ENCODE peak calls at places on chromosome 15, in seven cellular contexts. One of them, this sample, is unnamed.
A peak's percentile ranks its signal among the peaks of the same experiment; 100 is the strongest.

GRCh38 chr15:92079047-92079446 is 225.5 kb downstream of the SLCO3A1 start:
- DNase-seq in esophagus muscularis mucosa: no peak
- DNase-seq in stimulated activated effector memory CD8-positive, alpha-beta T cell treated with anti-CD3 and anti-CD28 coated beads, Interleukin-12 subunit alpha, Interleukin-12 subunit beta, amount 100 ng/mL, for 72 hours: no peak
- DNase-seq in stimulated activated CD4-positive, alpha-beta T cell treated with anti-CD3 and anti-CD28 coated beads, Interleukin-1b, Interleukin-23, amount 100 ng/mL, for 24 hours: no peak
- DNase-seq in endodermal cell: peak; percentile 80
- DNase-seq in HT1080: peak; percentile 30
- DNase-seq in left kidney: peak; percentile 36
- DNase-seq in this sample: peak; percentile 55

GRCh38 chr15:69341356-69341755 is 42.6 kb downstream of the PAQR5 start:
- DNase-seq in HT1080: peak; percentile 73
- DNase-seq in esophagus muscularis mucosa: no peak
- DNase-seq in stimulated activated CD4-positive, alpha-beta T cell treated with anti-CD3 and anti-CD28 coated beads, Interleukin-1b, Interleukin-23, amount 100 ng/mL, for 24 hours: no peak
- DNase-seq in left kidney: no peak
- DNase-seq in endodermal cell: no peak
- DNase-seq in stimulated activated effector memory CD8-positive, alpha-beta T cell treated with anti-CD3 and anti-CD28 coated beads, Interleukin-12 subunit alpha, Interleukin-12 subunit beta, amount 100 ng/mL, for 72 hours: no peak
- DNase-seq in this sample: no peak

GRCh38 chr15:44193651-44194396 is 1.2 kb downstream of the FRMD5 start:
- DNase-seq in esophagus muscularis mucosa: no peak
- DNase-seq in stimulated activated CD4-positive, alpha-beta T cell treated with anti-CD3 and anti-CD28 coated beads, Interleukin-1b, Interleukin-23, amount 100 ng/mL, for 24 hours: no peak
- DNase-seq in stimulated activated effector memory CD8-positive, alpha-beta T cell treated with anti-CD3 and anti-CD28 coated beads, Interleukin-12 subunit alpha, Interleukin-12 subunit beta, amount 100 ng/mL, for 72 hours: no peak
- DNase-seq in left kidney: peak; percentile 46
- DNase-seq in endodermal cell: peak; percentile 75
- DNase-seq in HT1080: no peak
- DNase-seq in this sample: peak; percentile 89

GRCh38 chr15:58190419-58190818 is 52.2 kb downstream of the AQP9 start:
- DNase-seq in left kidney: no peak
- DNase-seq in stimulated activated CD4-positive, alpha-beta T cell treated with anti-CD3 and anti-CD28 coated beads, Interleukin-1b, Interleukin-23, amount 100 ng/mL, for 24 hours: no peak
- DNase-seq in HT1080: peak; percentile 65
- DNase-seq in stimulated activated effector memory CD8-positive, alpha-beta T cell treated with anti-CD3 and anti-CD28 coated beads, Interleukin-12 subunit alpha, Interleukin-12 subunit beta, amount 100 ng/mL, for 72 hours: no peak
- DNase-seq in esophagus muscularis mucosa: peak; percentile 64
- DNase-seq in endodermal cell: no peak
- DNase-seq in this sample: no peak

GRCh38 chr15:44033894-44034293 is 161.2 kb downstream of the FRMD5 start:
- DNase-seq in esophagus muscularis mucosa: no peak
- DNase-seq in stimulated activated CD4-positive, alpha-beta T cell treated with anti-CD3 and anti-CD28 coated beads, Interleukin-1b, Interleukin-23, amount 100 ng/mL, for 24 hours: no peak
- DNase-seq in stimulated activated effector memory CD8-positive, alpha-beta T cell treated with anti-CD3 and anti-CD28 coated beads, Interleukin-12 subunit alpha, Interleukin-12 subunit beta, amount 100 ng/mL, for 72 hours: no peak
- DNase-seq in endodermal cell: no peak
- DNase-seq in HT1080: peak; percentile 71
- DNase-seq in left kidney: peak; percentile 14
- DNase-seq in this sample: peak; percentile 40

GRCh38 chr15:70149667-70150404 is 52.1 kb upstream of the TLE3 start:
- DNase-seq in left kidney: no peak
- DNase-seq in stimulated activated effector memory CD8-positive, alpha-beta T cell treated with anti-CD3 and anti-CD28 coated beads, Interleukin-12 subunit alpha, Interleukin-12 subunit beta, amount 100 ng/mL, for 72 hours: no peak
- DNase-seq in endodermal cell: no peak
- DNase-seq in HT1080: peak; percentile 57
- DNase-seq in esophagus muscularis mucosa: no peak
- DNase-seq in stimulated activated CD4-positive, alpha-beta T cell treated with anti-CD3 and anti-CD28 coated beads, Interleukin-1b, Interleukin-23, amount 100 ng/mL, for 24 hours: no peak
- DNase-seq in this sample: no peak

GRCh38 chr15:38085931-38086562 is 151.6 kb downstream of the TMCO5A start:
- DNase-seq in stimulated activated CD4-positive, alpha-beta T cell treated with anti-CD3 and anti-CD28 coated beads, Interleukin-1b, Interleukin-23, amount 100 ng/mL, for 24 hours: no peak
- DNase-seq in stimulated activated effector memory CD8-positive, alpha-beta T cell treated with anti-CD3 and anti-CD28 coated beads, Interleukin-12 subunit alpha, Interleukin-12 subunit beta, amount 100 ng/mL, for 72 hours: no peak
- DNase-seq in esophagus muscularis mucosa: no peak
- DNase-seq in endodermal cell: no peak
- DNase-seq in HT1080: no peak
- DNase-seq in left kidney: no peak
- DNase-seq in this sample: no peak

GRCh38 chr15:78804391-78804792 is 6.9 kb downstream of the ADAMTS7 start:
- DNase-seq in stimulated activated effector memory CD8-positive, alpha-beta T cell treated with anti-CD3 and anti-CD28 coated beads, Interleukin-12 subunit alpha, Interleukin-12 subunit beta, amount 100 ng/mL, for 72 hours: no peak
- DNase-seq in left kidney: peak; percentile 18
- DNase-seq in HT1080: no peak
- DNase-seq in esophagus muscularis mucosa: no peak
- DNase-seq in stimulated activated CD4-positive, alpha-beta T cell treated with anti-CD3 and anti-CD28 coated beads, Interleukin-1b, Interleukin-23, amount 100 ng/mL, for 24 hours: no peak
- DNase-seq in endodermal cell: peak; percentile 73
- DNase-seq in this sample: peak; percentile 76

GRCh38 chr15:29939404-29939803 is 117.1 kb upstream of the TJP1 start:
- DNase-seq in left kidney: no peak
- DNase-seq in esophagus muscularis mucosa: no peak
- DNase-seq in endodermal cell: no peak
- DNase-seq in stimulated activated CD4-positive, alpha-beta T cell treated with anti-CD3 and anti-CD28 coated beads, Interleukin-1b, Interleukin-23, amount 100 ng/mL, for 24 hours: no peak
- DNase-seq in HT1080: peak; percentile 79
- DNase-seq in stimulated activated effector memory CD8-positive, alpha-beta T cell treated with anti-CD3 and anti-CD28 coated beads, Interleukin-12 subunit alpha, Interleukin-12 subunit beta, amount 100 ng/mL, for 72 hours: no peak
- DNase-seq in this sample: no peak

GRCh38 chr15:96276438-96277210 is 53.9 kb upstream of the NR2F2 start:
- DNase-seq in esophagus muscularis mucosa: peak; percentile 21
- DNase-seq in endodermal cell: no peak
- DNase-seq in left kidney: no peak
- DNase-seq in stimulated activated CD4-positive, alpha-beta T cell treated with anti-CD3 and anti-CD28 coated beads, Interleukin-1b, Interleukin-23, amount 100 ng/mL, for 24 hours: no peak
- DNase-seq in HT1080: peak; percentile 68
- DNase-seq in stimulated activated effector memory CD8-positive, alpha-beta T cell treated with anti-CD3 and anti-CD28 coated beads, Interleukin-12 subunit alpha, Interleukin-12 subunit beta, amount 100 ng/mL, for 72 hours: no peak
- DNase-seq in this sample: no peak

GRCh38 chr15:43330780-43331086 is 360 bp upstream of the LCMT2 start:
- DNase-seq in endodermal cell: no peak
- DNase-seq in stimulated activated CD4-positive, alpha-beta T cell treated with anti-CD3 and anti-CD28 coated beads, Interleukin-1b, Interleukin-23, amount 100 ng/mL, for 24 hours: no peak
- DNase-seq in HT1080: no peak
- DNase-seq in left kidney: no peak
- DNase-seq in stimulated activated effector memory CD8-positive, alpha-beta T cell treated with anti-CD3 and anti-CD28 coated beads, Interleukin-12 subunit alpha, Interleukin-12 subunit beta, amount 100 ng/mL, for 72 hours: no peak
- DNase-seq in esophagus muscularis mucosa: no peak
- DNase-seq in this sample: no peak

GRCh38 chr15:38868326-38869114 is 303.9 kb upstream of the RASGRP1 start:
- DNase-seq in HT1080: peak; percentile 93
- DNase-seq in left kidney: no peak
- DNase-seq in endodermal cell: no peak
- DNase-seq in stimulated activated effector memory CD8-positive, alpha-beta T cell treated with anti-CD3 and anti-CD28 coated beads, Interleukin-12 subunit alpha, Interleukin-12 subunit beta, amount 100 ng/mL, for 72 hours: no peak
- DNase-seq in esophagus muscularis mucosa: no peak
- DNase-seq in stimulated activated CD4-positive, alpha-beta T cell treated with anti-CD3 and anti-CD28 coated beads, Interleukin-1b, Interleukin-23, amount 100 ng/mL, for 24 hours: no peak
- DNase-seq in this sample: peak; percentile 7

GRCh38 chr15:80640546-80641121 is 54.5 kb upstream of the ABHD17C start:
- DNase-seq in stimulated activated effector memory CD8-positive, alpha-beta T cell treated with anti-CD3 and anti-CD28 coated beads, Interleukin-12 subunit alpha, Interleukin-12 subunit beta, amount 100 ng/mL, for 72 hours: no peak
- DNase-seq in HT1080: peak; percentile 34
- DNase-seq in esophagus muscularis mucosa: no peak
- DNase-seq in endodermal cell: no peak
- DNase-seq in left kidney: no peak
- DNase-seq in stimulated activated CD4-positive, alpha-beta T cell treated with anti-CD3 and anti-CD28 coated beads, Interleukin-1b, Interleukin-23, amount 100 ng/mL, for 24 hours: no peak
- DNase-seq in this sample: no peak

GRCh38 chr15:48974865-48975264 is 11.1 kb upstream of the SHC4 start:
- DNase-seq in stimulated activated CD4-positive, alpha-beta T cell treated with anti-CD3 and anti-CD28 coated beads, Interleukin-1b, Interleukin-23, amount 100 ng/mL, for 24 hours: no peak
- DNase-seq in HT1080: no peak
- DNase-seq in left kidney: peak; percentile 71
- DNase-seq in stimulated activated effector memory CD8-positive, alpha-beta T cell treated with anti-CD3 and anti-CD28 coated beads, Interleukin-12 subunit alpha, Interleukin-12 subunit beta, amount 100 ng/mL, for 72 hours: no peak
- DNase-seq in endodermal cell: peak; percentile 71
- DNase-seq in esophagus muscularis mucosa: no peak
- DNase-seq in this sample: peak; percentile 25

GRCh38 chr15:94856267-94856854 is 625.0 kb downstream of the MCTP2 start:
- DNase-seq in stimulated activated CD4-positive, alpha-beta T cell treated with anti-CD3 and anti-CD28 coated beads, Interleukin-1b, Interleukin-23, amount 100 ng/mL, for 24 hours: no peak
- DNase-seq in esophagus muscularis mucosa: no peak
- DNase-seq in HT1080: no peak
- DNase-seq in endodermal cell: no peak
- DNase-seq in left kidney: no peak
- DNase-seq in stimulated activated effector memory CD8-positive, alpha-beta T cell treated with anti-CD3 and anti-CD28 coated beads, Interleukin-12 subunit alpha, Interleukin-12 subunit beta, amount 100 ng/mL, for 72 hours: no peak
- DNase-seq in this sample: no peak

GRCh38 chr15:62067448-62068044 is 769 bp downstream of the C2CD4A start:
- DNase-seq in esophagus muscularis mucosa: no peak
- DNase-seq in left kidney: peak; percentile 55
- DNase-seq in endodermal cell: peak; percentile 77
- DNase-seq in stimulated activated effector memory CD8-positive, alpha-beta T cell treated with anti-CD3 and anti-CD28 coated beads, Interleukin-12 subunit alpha, Interleukin-12 subunit beta, amount 100 ng/mL, for 72 hours: peak; percentile 57
- DNase-seq in stimulated activated CD4-positive, alpha-beta T cell treated with anti-CD3 and anti-CD28 coated beads, Interleukin-1b, Interleukin-23, amount 100 ng/mL, for 24 hours: no peak
- DNase-seq in HT1080: no peak
- DNase-seq in this sample: peak; percentile 86

GRCh38 chr15:80182611-80183210 is 29.9 kb downstream of the FAH start:
- DNase-seq in endodermal cell: no peak
- DNase-seq in stimulated activated effector memory CD8-positive, alpha-beta T cell treated with anti-CD3 and anti-CD28 coated beads, Interleukin-12 subunit alpha, Interleukin-12 subunit beta, amount 100 ng/mL, for 72 hours: no peak
- DNase-seq in left kidney: peak; percentile 9
- DNase-seq in HT1080: no peak
- DNase-seq in stimulated activated CD4-positive, alpha-beta T cell treated with anti-CD3 and anti-CD28 coated beads, Interleukin-1b, Interleukin-23, amount 100 ng/mL, for 24 hours: no peak
- DNase-seq in esophagus muscularis mucosa: no peak
- DNase-seq in this sample: no peak

GRCh38 chr15:78714890-78715289 is 73.9 kb upstream of the CHRNB4 start:
- DNase-seq in left kidney: no peak
- DNase-seq in HT1080: peak; percentile 62
- DNase-seq in stimulated activated effector memory CD8-positive, alpha-beta T cell treated with anti-CD3 and anti-CD28 coated beads, Interleukin-12 subunit alpha, Interleukin-12 subunit beta, amount 100 ng/mL, for 72 hours: peak; percentile 43
- DNase-seq in stimulated activated CD4-positive, alpha-beta T cell treated with anti-CD3 and anti-CD28 coated beads, Interleukin-1b, Interleukin-23, amount 100 ng/mL, for 24 hours: no peak
- DNase-seq in esophagus muscularis mucosa: peak; percentile 31
- DNase-seq in endodermal cell: no peak
- DNase-seq in this sample: peak; percentile 28

GRCh38 chr15:49415638-49416037 is 7.4 kb upstream of the FGF7 start:
- DNase-seq in endodermal cell: no peak
- DNase-seq in stimulated activated effector memory CD8-positive, alpha-beta T cell treated with anti-CD3 and anti-CD28 coated beads, Interleukin-12 subunit alpha, Interleukin-12 subunit beta, amount 100 ng/mL, for 72 hours: no peak
- DNase-seq in esophagus muscularis mucosa: no peak
- DNase-seq in left kidney: no peak
- DNase-seq in HT1080: peak; percentile 54
- DNase-seq in stimulated activated CD4-positive, alpha-beta T cell treated with anti-CD3 and anti-CD28 coated beads, Interleukin-1b, Interleukin-23, amount 100 ng/mL, for 24 hours: no peak
- DNase-seq in this sample: no peak

GRCh38 chr15:74193305-74193718 is 9.3 kb downstream of the STRA6 start:
- DNase-seq in stimulated activated effector memory CD8-positive, alpha-beta T cell treated with anti-CD3 and anti-CD28 coated beads, Interleukin-12 subunit alpha, Interleukin-12 subunit beta, amount 100 ng/mL, for 72 hours: no peak
- DNase-seq in stimulated activated CD4-positive, alpha-beta T cell treated with anti-CD3 and anti-CD28 coated beads, Interleukin-1b, Interleukin-23, amount 100 ng/mL, for 24 hours: no peak
- DNase-seq in HT1080: peak; percentile 96
- DNase-seq in left kidney: no peak
- DNase-seq in endodermal cell: no peak
- DNase-seq in esophagus muscularis mucosa: no peak
- DNase-seq in this sample: peak; percentile 36

GRCh38 chr15:89034305-89034704 is 54.0 kb upstream of the ABHD2 start:
- DNase-seq in esophagus muscularis mucosa: no peak
- DNase-seq in left kidney: no peak
- DNase-seq in stimulated activated CD4-positive, alpha-beta T cell treated with anti-CD3 and anti-CD28 coated beads, Interleukin-1b, Interleukin-23, amount 100 ng/mL, for 24 hours: no peak
- DNase-seq in stimulated activated effector memory CD8-positive, alpha-beta T cell treated with anti-CD3 and anti-CD28 coated beads, Interleukin-12 subunit alpha, Interleukin-12 subunit beta, amount 100 ng/mL, for 72 hours: no peak
- DNase-seq in HT1080: no peak
- DNase-seq in endodermal cell: no peak
- DNase-seq in this sample: peak; percentile 14

GRCh38 chr15:40106203-40107161 is 2.2 kb downstream of the BMF start:
- DNase-seq in endodermal cell: peak; percentile 95
- DNase-seq in HT1080: peak; percentile 31
- DNase-seq in stimulated activated CD4-positive, alpha-beta T cell treated with anti-CD3 and anti-CD28 coated beads, Interleukin-1b, Interleukin-23, amount 100 ng/mL, for 24 hours: no peak
- DNase-seq in stimulated activated effector memory CD8-positive, alpha-beta T cell treated with anti-CD3 and anti-CD28 coated beads, Interleukin-12 subunit alpha, Interleukin-12 subunit beta, amount 100 ng/mL, for 72 hours: no peak
- DNase-seq in left kidney: peak; percentile 68
- DNase-seq in esophagus muscularis mucosa: no peak
- DNase-seq in this sample: peak; percentile 47

GRCh38 chr15:57752426-57752825 is 45.9 kb downstream of the POLR2M start:
- DNase-seq in endodermal cell: peak; percentile 76
- DNase-seq in HT1080: no peak
- DNase-seq in stimulated activated CD4-positive, alpha-beta T cell treated with anti-CD3 and anti-CD28 coated beads, Interleukin-1b, Interleukin-23, amount 100 ng/mL, for 24 hours: no peak
- DNase-seq in esophagus muscularis mucosa: no peak
- DNase-seq in stimulated activated effector memory CD8-positive, alpha-beta T cell treated with anti-CD3 and anti-CD28 coated beads, Interleukin-12 subunit alpha, Interleukin-12 subunit beta, amount 100 ng/mL, for 72 hours: no peak
- DNase-seq in left kidney: peak; percentile 71
- DNase-seq in this sample: no peak

GRCh38 chr15:67137319-67137718 is 71.9 kb downstream of the SMAD3 start:
- DNase-seq in endodermal cell: peak; percentile 3
- DNase-seq in stimulated activated effector memory CD8-positive, alpha-beta T cell treated with anti-CD3 and anti-CD28 coated beads, Interleukin-12 subunit alpha, Interleukin-12 subunit beta, amount 100 ng/mL, for 72 hours: no peak
- DNase-seq in left kidney: no peak
- DNase-seq in esophagus muscularis mucosa: no peak
- DNase-seq in stimulated activated CD4-positive, alpha-beta T cell treated with anti-CD3 and anti-CD28 coated beads, Interleukin-1b, Interleukin-23, amount 100 ng/mL, for 24 hours: no peak
- DNase-seq in HT1080: no peak
- DNase-seq in this sample: no peak

GRCh38 chr15:87755226-87755625 is 501.3 kb downstream of the NTRK3 start:
- DNase-seq in stimulated activated effector memory CD8-positive, alpha-beta T cell treated with anti-CD3 and anti-CD28 coated beads, Interleukin-12 subunit alpha, Interleukin-12 subunit beta, amount 100 ng/mL, for 72 hours: no peak
- DNase-seq in left kidney: no peak
- DNase-seq in HT1080: peak; percentile 28
- DNase-seq in endodermal cell: no peak
- DNase-seq in esophagus muscularis mucosa: no peak
- DNase-seq in stimulated activated CD4-positive, alpha-beta T cell treated with anti-CD3 and anti-CD28 coated beads, Interleukin-1b, Interleukin-23, amount 100 ng/mL, for 24 hours: no peak
- DNase-seq in this sample: no peak

GRCh38 chr15:98134875-98135274 is 174.4 kb downstream of the ARRDC4 start:
- DNase-seq in esophagus muscularis mucosa: no peak
- DNase-seq in stimulated activated effector memory CD8-positive, alpha-beta T cell treated with anti-CD3 and anti-CD28 coated beads, Interleukin-12 subunit alpha, Interleukin-12 subunit beta, amount 100 ng/mL, for 72 hours: no peak
- DNase-seq in stimulated activated CD4-positive, alpha-beta T cell treated with anti-CD3 and anti-CD28 coated beads, Interleukin-1b, Interleukin-23, amount 100 ng/mL, for 24 hours: no peak
- DNase-seq in endodermal cell: no peak
- DNase-seq in HT1080: no peak
- DNase-seq in left kidney: no peak
- DNase-seq in this sample: no peak

GRCh38 chr15:39235084-39235795 is 345.6 kb upstream of the THBS1 start:
- DNase-seq in HT1080: peak; percentile 64
- DNase-seq in esophagus muscularis mucosa: no peak
- DNase-seq in left kidney: no peak
- DNase-seq in endodermal cell: no peak
- DNase-seq in stimulated activated CD4-positive, alpha-beta T cell treated with anti-CD3 and anti-CD28 coated beads, Interleukin-1b, Interleukin-23, amount 100 ng/mL, for 24 hours: no peak
- DNase-seq in stimulated activated effector memory CD8-positive, alpha-beta T cell treated with anti-CD3 and anti-CD28 coated beads, Interleukin-12 subunit alpha, Interleukin-12 subunit beta, amount 100 ng/mL, for 72 hours: no peak
- DNase-seq in this sample: no peak

GRCh38 chr15:81885135-81885534 is 160.7 kb downstream of the MEX3B start:
- DNase-seq in esophagus muscularis mucosa: peak; percentile 64
- DNase-seq in endodermal cell: no peak
- DNase-seq in left kidney: no peak
- DNase-seq in HT1080: no peak
- DNase-seq in stimulated activated CD4-positive, alpha-beta T cell treated with anti-CD3 and anti-CD28 coated beads, Interleukin-1b, Interleukin-23, amount 100 ng/mL, for 24 hours: no peak
- DNase-seq in stimulated activated effector memory CD8-positive, alpha-beta T cell treated with anti-CD3 and anti-CD28 coated beads, Interleukin-12 subunit alpha, Interleukin-12 subunit beta, amount 100 ng/mL, for 72 hours: no peak
- DNase-seq in this sample: no peak

GRCh38 chr15:89307046-89307587 is 27.5 kb downstream of the POLG start:
- DNase-seq in endodermal cell: no peak
- DNase-seq in stimulated activated effector memory CD8-positive, alpha-beta T cell treated with anti-CD3 and anti-CD28 coated beads, Interleukin-12 subunit alpha, Interleukin-12 subunit beta, amount 100 ng/mL, for 72 hours: no peak
- DNase-seq in stimulated activated CD4-positive, alpha-beta T cell treated with anti-CD3 and anti-CD28 coated beads, Interleukin-1b, Interleukin-23, amount 100 ng/mL, for 24 hours: no peak
- DNase-seq in esophagus muscularis mucosa: no peak
- DNase-seq in HT1080: peak; percentile 73
- DNase-seq in left kidney: no peak
- DNase-seq in this sample: no peak

GRCh38 chr15:41930221-41930866 is 36.5 kb upstream of the SPTBN5 start:
- DNase-seq in esophagus muscularis mucosa: no peak
- DNase-seq in HT1080: peak; percentile 98
- DNase-seq in left kidney: no peak
- DNase-seq in stimulated activated CD4-positive, alpha-beta T cell treated with anti-CD3 and anti-CD28 coated beads, Interleukin-1b, Interleukin-23, amount 100 ng/mL, for 24 hours: no peak
- DNase-seq in stimulated activated effector memory CD8-positive, alpha-beta T cell treated with anti-CD3 and anti-CD28 coated beads, Interleukin-12 subunit alpha, Interleukin-12 subunit beta, amount 100 ng/mL, for 72 hours: no peak
- DNase-seq in endodermal cell: no peak
- DNase-seq in this sample: no peak

GRCh38 chr15:77024273-77025065 is 29.5 kb downstream of the PSTPIP1 start:
- DNase-seq in HT1080: peak; percentile 48
- DNase-seq in endodermal cell: peak; percentile 94
- DNase-seq in esophagus muscularis mucosa: no peak
- DNase-seq in left kidney: peak; percentile 82
- DNase-seq in stimulated activated CD4-positive, alpha-beta T cell treated with anti-CD3 and anti-CD28 coated beads, Interleukin-1b, Interleukin-23, amount 100 ng/mL, for 24 hours: peak; percentile 57
- DNase-seq in stimulated activated effector memory CD8-positive, alpha-beta T cell treated with anti-CD3 and anti-CD28 coated beads, Interleukin-12 subunit alpha, Interleukin-12 subunit beta, amount 100 ng/mL, for 72 hours: peak; percentile 89
- DNase-seq in this sample: peak; percentile 64

GRCh38 chr15:66777054-66777453 is 75.0 kb downstream of the SMAD6 start:
- DNase-seq in esophagus muscularis mucosa: no peak
- DNase-seq in stimulated activated effector memory CD8-positive, alpha-beta T cell treated with anti-CD3 and anti-CD28 coated beads, Interleukin-12 subunit alpha, Interleukin-12 subunit beta, amount 100 ng/mL, for 72 hours: no peak
- DNase-seq in left kidney: no peak
- DNase-seq in stimulated activated CD4-positive, alpha-beta T cell treated with anti-CD3 and anti-CD28 coated beads, Interleukin-1b, Interleukin-23, amount 100 ng/mL, for 24 hours: no peak
- DNase-seq in endodermal cell: no peak
- DNase-seq in HT1080: no peak
- DNase-seq in this sample: no peak

GRCh38 chr15:38389924-38390542 is 63.9 kb upstream of the FAM98B start:
- DNase-seq in stimulated activated CD4-positive, alpha-beta T cell treated with anti-CD3 and anti-CD28 coated beads, Interleukin-1b, Interleukin-23, amount 100 ng/mL, for 24 hours: peak; percentile 52
- DNase-seq in endodermal cell: peak; percentile 90
- DNase-seq in esophagus muscularis mucosa: no peak
- DNase-seq in stimulated activated effector memory CD8-positive, alpha-beta T cell treated with anti-CD3 and anti-CD28 coated beads, Interleukin-12 subunit alpha, Interleukin-12 subunit beta, amount 100 ng/mL, for 72 hours: peak; percentile 78
- DNase-seq in left kidney: peak; percentile 83
- DNase-seq in HT1080: peak; percentile 37
- DNase-seq in this sample: peak; percentile 64